ENCODE peak calls at places on chromosome 5, in seven cellular contexts. One of them, this sample, is unnamed.
A peak's percentile ranks its signal among the peaks of the same experiment; 100 is the strongest.

GRCh38 chr5:94700592-94700991 is 82.1 kb downstream of the SLF1 start:
- DNase-seq in GM04504: no peak
- DNase-seq in stimulated activated CD4-positive, alpha-beta T cell treated with anti-CD3 and anti-CD28 coated beads, Interleukin-1b, Interleukin-23, amount 100 ng/mL, for 4 hours: no peak
- DNase-seq in gastrocnemius medialis: no peak
- DNase-seq in amniotic stem cell: no peak
- DNase-seq in type B pancreatic cell: no peak
- DNase-seq in A673: no peak
- DNase-seq in this sample: no peak

GRCh38 chr5:102807878-102808502 is 52.9 kb downstream of the PAM start:
- DNase-seq in gastrocnemius medialis: no peak
- DNase-seq in GM04504: no peak
- DNase-seq in A673: peak; percentile 95
- DNase-seq in type B pancreatic cell: no peak
- DNase-seq in amniotic stem cell: no peak
- DNase-seq in stimulated activated CD4-positive, alpha-beta T cell treated with anti-CD3 and anti-CD28 coated beads, Interleukin-1b, Interleukin-23, amount 100 ng/mL, for 4 hours: no peak
- DNase-seq in this sample: no peak

GRCh38 chr5:171157775-171158174 is 151.3 kb upstream of the TLX3 start:
- DNase-seq in stimulated activated CD4-positive, alpha-beta T cell treated with anti-CD3 and anti-CD28 coated beads, Interleukin-1b, Interleukin-23, amount 100 ng/mL, for 4 hours: no peak
- DNase-seq in amniotic stem cell: no peak
- DNase-seq in gastrocnemius medialis: no peak
- DNase-seq in A673: no peak
- DNase-seq in type B pancreatic cell: no peak
- DNase-seq in GM04504: no peak
- DNase-seq in this sample: no peak

GRCh38 chr5:8270246-8270645 is 401.3 kb downstream of the MTRR start:
- DNase-seq in GM04504: no peak
- DNase-seq in type B pancreatic cell: no peak
- DNase-seq in gastrocnemius medialis: no peak
- DNase-seq in A673: no peak
- DNase-seq in stimulated activated CD4-positive, alpha-beta T cell treated with anti-CD3 and anti-CD28 coated beads, Interleukin-1b, Interleukin-23, amount 100 ng/mL, for 4 hours: no peak
- DNase-seq in amniotic stem cell: no peak
- DNase-seq in this sample: no peak

GRCh38 chr5:112289465-112289864 is 129.6 kb downstream of the EPB41L4A start:
- DNase-seq in type B pancreatic cell: no peak
- DNase-seq in amniotic stem cell: no peak
- DNase-seq in stimulated activated CD4-positive, alpha-beta T cell treated with anti-CD3 and anti-CD28 coated beads, Interleukin-1b, Interleukin-23, amount 100 ng/mL, for 4 hours: no peak
- DNase-seq in GM04504: no peak
- DNase-seq in gastrocnemius medialis: no peak
- DNase-seq in A673: no peak
- DNase-seq in this sample: no peak

GRCh38 chr5:81213070-81213469 is 20.1 kb upstream of the CKMT2 start:
- DNase-seq in type B pancreatic cell: no peak
- DNase-seq in gastrocnemius medialis: no peak
- DNase-seq in stimulated activated CD4-positive, alpha-beta T cell treated with anti-CD3 and anti-CD28 coated beads, Interleukin-1b, Interleukin-23, amount 100 ng/mL, for 4 hours: no peak
- DNase-seq in GM04504: no peak
- DNase-seq in A673: no peak
- DNase-seq in amniotic stem cell: no peak
- DNase-seq in this sample: no peak

GRCh38 chr5:3010953-3011763 is 259.7 kb upstream of the IRX2 start:
- DNase-seq in gastrocnemius medialis: no peak
- DNase-seq in A673: no peak
- DNase-seq in stimulated activated CD4-positive, alpha-beta T cell treated with anti-CD3 and anti-CD28 coated beads, Interleukin-1b, Interleukin-23, amount 100 ng/mL, for 4 hours: no peak
- DNase-seq in type B pancreatic cell: peak; percentile 36
- DNase-seq in GM04504: no peak
- DNase-seq in amniotic stem cell: no peak
- DNase-seq in this sample: no peak

GRCh38 chr5:31935702-31936347 is 238.3 kb downstream of the GOLPH3 start:
- DNase-seq in A673: peak; percentile 66
- DNase-seq in type B pancreatic cell: no peak
- DNase-seq in gastrocnemius medialis: no peak
- DNase-seq in amniotic stem cell: no peak
- DNase-seq in stimulated activated CD4-positive, alpha-beta T cell treated with anti-CD3 and anti-CD28 coated beads, Interleukin-1b, Interleukin-23, amount 100 ng/mL, for 4 hours: no peak
- DNase-seq in GM04504: no peak
- DNase-seq in this sample: no peak

GRCh38 chr5:108266235-108266634 is 115.7 kb downstream of the FBXL17 start:
- DNase-seq in amniotic stem cell: no peak
- DNase-seq in A673: no peak
- DNase-seq in GM04504: no peak
- DNase-seq in gastrocnemius medialis: peak; percentile 33
- DNase-seq in type B pancreatic cell: no peak
- DNase-seq in stimulated activated CD4-positive, alpha-beta T cell treated with anti-CD3 and anti-CD28 coated beads, Interleukin-1b, Interleukin-23, amount 100 ng/mL, for 4 hours: no peak
- DNase-seq in this sample: no peak

GRCh38 chr5:157976429-157976828 is 117.5 kb upstream of the CLINT1 start:
- DNase-seq in A673: no peak
- DNase-seq in gastrocnemius medialis: no peak
- DNase-seq in GM04504: no peak
- DNase-seq in stimulated activated CD4-positive, alpha-beta T cell treated with anti-CD3 and anti-CD28 coated beads, Interleukin-1b, Interleukin-23, amount 100 ng/mL, for 4 hours: no peak
- DNase-seq in type B pancreatic cell: no peak
- DNase-seq in amniotic stem cell: no peak
- DNase-seq in this sample: no peak

GRCh38 chr5:146717951-146718350 is 160.6 kb downstream of the PPP2R2B start:
- DNase-seq in GM04504: no peak
- DNase-seq in amniotic stem cell: no peak
- DNase-seq in stimulated activated CD4-positive, alpha-beta T cell treated with anti-CD3 and anti-CD28 coated beads, Interleukin-1b, Interleukin-23, amount 100 ng/mL, for 4 hours: no peak
- DNase-seq in A673: no peak
- DNase-seq in gastrocnemius medialis: no peak
- DNase-seq in type B pancreatic cell: no peak
- DNase-seq in this sample: no peak

GRCh38 chr5:67032921-67033664 is 163.5 kb downstream of the CD180 start:
- DNase-seq in stimulated activated CD4-positive, alpha-beta T cell treated with anti-CD3 and anti-CD28 coated beads, Interleukin-1b, Interleukin-23, amount 100 ng/mL, for 4 hours: no peak
- DNase-seq in type B pancreatic cell: no peak
- DNase-seq in GM04504: no peak
- DNase-seq in gastrocnemius medialis: no peak
- DNase-seq in A673: no peak
- DNase-seq in amniotic stem cell: no peak
- DNase-seq in this sample: no peak

GRCh38 chr5:175444060-175444904 is at the start of gene DRD1:
- DNase-seq in gastrocnemius medialis: no peak
- DNase-seq in amniotic stem cell: no peak
- DNase-seq in type B pancreatic cell: peak; percentile 74
- DNase-seq in A673: peak; percentile 43
- DNase-seq in GM04504: no peak
- DNase-seq in stimulated activated CD4-positive, alpha-beta T cell treated with anti-CD3 and anti-CD28 coated beads, Interleukin-1b, Interleukin-23, amount 100 ng/mL, for 4 hours: peak; percentile 48
- DNase-seq in this sample: no peak

GRCh38 chr5:151082976-151083651 is 2.3 kb upstream of the TNIP1 start:
- DNase-seq in amniotic stem cell: no peak
- DNase-seq in type B pancreatic cell: no peak
- DNase-seq in A673: no peak
- DNase-seq in stimulated activated CD4-positive, alpha-beta T cell treated with anti-CD3 and anti-CD28 coated beads, Interleukin-1b, Interleukin-23, amount 100 ng/mL, for 4 hours: peak; percentile 53
- DNase-seq in gastrocnemius medialis: peak; percentile 85
- DNase-seq in GM04504: no peak
- DNase-seq in this sample: no peak

GRCh38 chr5:83340511-83340918 is 131.0 kb upstream of the VCAN start:
- DNase-seq in stimulated activated CD4-positive, alpha-beta T cell treated with anti-CD3 and anti-CD28 coated beads, Interleukin-1b, Interleukin-23, amount 100 ng/mL, for 4 hours: no peak
- DNase-seq in amniotic stem cell: no peak
- DNase-seq in GM04504: no peak
- DNase-seq in gastrocnemius medialis: no peak
- DNase-seq in type B pancreatic cell: no peak
- DNase-seq in A673: no peak
- DNase-seq in this sample: no peak

GRCh38 chr5:93967923-93968322 is 226.5 kb upstream of the POU5F2 start:
- DNase-seq in amniotic stem cell: no peak
- DNase-seq in type B pancreatic cell: no peak
- DNase-seq in GM04504: no peak
- DNase-seq in A673: no peak
- DNase-seq in gastrocnemius medialis: no peak
- DNase-seq in stimulated activated CD4-positive, alpha-beta T cell treated with anti-CD3 and anti-CD28 coated beads, Interleukin-1b, Interleukin-23, amount 100 ng/mL, for 4 hours: no peak
- DNase-seq in this sample: no peak

GRCh38 chr5:122704247-122705036 is 70.4 kb upstream of the SNX2 start:
- DNase-seq in stimulated activated CD4-positive, alpha-beta T cell treated with anti-CD3 and anti-CD28 coated beads, Interleukin-1b, Interleukin-23, amount 100 ng/mL, for 4 hours: no peak
- DNase-seq in type B pancreatic cell: no peak
- DNase-seq in amniotic stem cell: peak; percentile 65
- DNase-seq in gastrocnemius medialis: no peak
- DNase-seq in A673: peak; percentile 70
- DNase-seq in GM04504: peak; percentile 17
- DNase-seq in this sample: no peak